ENCODE peak calls at places on chromosome 7, in five cellular contexts. P is aorta, B is heart right ventricle, I is neuronal stem cell, N is right lobe of liver. D is an unnamed sample.

GRCh38 chr7:31747553-31747952 is 60.5 kb downstream of the PPP1R17 start:
- DNase-seq in P (no peak), B (no peak), I (no peak), N (no peak), D (no peak)

GRCh38 chr7:12923971-12924370 is 236.5 kb downstream of the ARL4A start:
- DNase-seq in P (no peak), B (no peak), I (no peak), N (peak; percentile 55), D (no peak)

GRCh38 chr7:101201695-101202602 is 1.1 kb upstream of the MOGAT3 start:
- DNase-seq in P (no peak), B (no peak), I (no peak), N (peak; percentile 84), D (no peak)

GRCh38 chr7:128827248-128827958 is 2.8 kb upstream of the FLNC start:
- DNase-seq in P (peak; percentile 87), B (peak; percentile 62), I (no peak), N (no peak), D (no peak)

GRCh38 chr7:7257899-7258692 is 75.8 kb downstream of the C1GALT1 start:
- DNase-seq in P (no peak), B (no peak), I (no peak), N (no peak), D (no peak)

GRCh38 chr7:11557627-11558026 is 274.4 kb downstream of the THSD7A start:
- DNase-seq in P (no peak), B (no peak), I (peak; percentile 23), N (peak; percentile 74), D (no peak)

GRCh38 chr7:82740246-82740848 is 296.8 kb upstream of the CACNA2D1 start:
- DNase-seq in P (no peak), B (no peak), I (peak; percentile 38), N (no peak), D (peak; percentile 55)

GRCh38 chr7:151007469-151007898 is 16.7 kb downstream of the NOS3 start:
- DNase-seq in P (no peak), B (no peak), I (no peak), N (peak; percentile 44), D (no peak)

GRCh38 chr7:5750026-5750425 is 31.4 kb downstream of the RNF216 start:
- DNase-seq in P (no peak), B (no peak), I (no peak), N (no peak), D (no peak)

GRCh38 chr7:1296727-1297475 is 64.2 kb downstream of the UNCX start:
- DNase-seq in P (peak; percentile 45), B (no peak), I (no peak), N (no peak), D (no peak)

GRCh38 chr7:95907337-95907736 is 135.0 kb downstream of the DYNC1I1 start:
- DNase-seq in P (no peak), B (no peak), I (no peak), N (no peak), D (no peak)

GRCh38 chr7:50706469-50706937 is 76.2 kb downstream of the GRB10 start:
- DNase-seq in P (no peak), B (no peak), I (no peak), N (peak; percentile 67), D (no peak)

GRCh38 chr7:46530081-46530480 is 609.0 kb upstream of the IGFBP3 start:
- DNase-seq in P (no peak), B (no peak), I (no peak), N (no peak), D (no peak)

GRCh38 chr7:67551027-67551426 is 554.4 kb downstream of the TYW1 start:
- DNase-seq in P (no peak), B (peak; percentile 60), I (no peak), N (no peak), D (no peak)

GRCh38 chr7:123485721-123486120 is 48.7 kb downstream of the IQUB start:
- DNase-seq in P (no peak), B (no peak), I (no peak), N (no peak), D (no peak)

GRCh38 chr7:1716263-1717094 is 46.4 kb downstream of the ELFN1 start:
- DNase-seq in P (no peak), B (no peak), I (no peak), N (no peak), D (no peak)

GRCh38 chr7:159031135-159031701 is 113.4 kb downstream of the VIPR2 start:
- DNase-seq in P (peak; percentile 89), B (peak; percentile 84), I (no peak), N (peak; percentile 55), D (no peak)

GRCh38 chr7:29811597-29811996 is 5.3 kb downstream of the WIPF3 start:
- DNase-seq in P (no peak), B (no peak), I (no peak), N (no peak), D (no peak)

GRCh38 chr7:144786079-144786478 is 49.8 kb downstream of the TPK1 start:
- DNase-seq in P (no peak), B (no peak), I (no peak), N (no peak), D (no peak)

GRCh38 chr7:94276046-94276445 is 118.6 kb upstream of the COL1A2 start:
- DNase-seq in P (no peak), B (no peak), I (no peak), N (no peak), D (no peak)

GRCh38 chr7:19928247-19928646 is 154.8 kb upstream of the TMEM196 start:
- DNase-seq in P (no peak), B (no peak), I (no peak), N (no peak), D (no peak)

GRCh38 chr7:39130740-39131538 is 153.2 kb downstream of the POU6F2 start:
- DNase-seq in P (no peak), B (no peak), I (no peak), N (no peak), D (no peak)

GRCh38 chr7:65475734-65476319 is 102.2 kb downstream of the ZNF92 start:
- DNase-seq in P (no peak), B (no peak), I (no peak), N (no peak), D (no peak)
- H3K36me3 ChIP-seq in P (no peaks in the 10 kb centered on the region), B (no peaks in the 10 kb centered on the region), I (peaks cover 1% of the 10 kb centered on the region), N (no peaks in the 10 kb centered on the region), D (no peaks in the 10 kb centered on the region)

GRCh38 chr7:18693401-18693800 is 197.9 kb downstream of the HDAC9 start:
- DNase-seq in P (no peak), B (no peak), I (no peak), N (no peak), D (peak; percentile 61)
- H3K4me3 ChIP-seq in P (no peak overlapping the region), B (no peak overlapping the region), I (no peak overlapping the region), N (no peak overlapping the region), D (peak overlapping the region; percentile 32)

GRCh38 chr7:41830271-41830670 is 127.4 kb upstream of the INHBA start:
- DNase-seq in P (no peak), B (no peak), I (no peak), N (no peak), D (no peak)
- H3K36me3 ChIP-seq in P (no peaks in the 10 kb centered on the region), B (no peaks in the 10 kb centered on the region), I (no peaks in the 10 kb centered on the region), N (no peaks in the 10 kb centered on the region), D (no peaks in the 10 kb centered on the region)

GRCh38 chr7:116354546-116355422 is 144.4 kb downstream of the TES start:
- DNase-seq in P (peak; percentile 81), B (peak; percentile 67), I (no peak), N (peak; percentile 69), D (peak; percentile 98)
- H3K4me3 ChIP-seq in P (peak overlapping the region; percentile 21), B (no peak overlapping the region), I (no peak overlapping the region), N (no peak overlapping the region), D (peak overlapping the region; percentile 75)

GRCh38 chr7:13988765-13989137 is 715 bp downstream of the ETV1 start:
- DNase-seq in P (no peak), B (no peak), I (peak; percentile 50), N (no peak), D (no peak)

GRCh38 chr7:13988011-13988410 is 1.5 kb downstream of the ETV1 start:
- DNase-seq in P (no peak), B (no peak), I (no peak), N (no peak), D (no peak)

GRCh38 chr7:13984831-13985685 is 4.4 kb downstream of the ETV1 start:
- DNase-seq in P (no peak), B (no peak), I (no peak), N (no peak), D (no peak)

GRCh38 chr7:13987395-13987794 is 2.1 kb downstream of the ETV1 start:
- DNase-seq in P (no peak), B (no peak), I (no peak), N (no peak), D (no peak)

GRCh38 chr7:13986208-13986607 is 3.3 kb downstream of the ETV1 start:
- DNase-seq in P (no peak), B (no peak), I (no peak), N (no peak), D (no peak)
- H3K36me3 ChIP-seq in P (no peaks in the 10 kb centered on the region), B (no peaks in the 10 kb centered on the region), I (no peaks in the 10 kb centered on the region), N (no peaks in the 10 kb centered on the region), D (no peaks in the 10 kb centered on the region)

DNA sequence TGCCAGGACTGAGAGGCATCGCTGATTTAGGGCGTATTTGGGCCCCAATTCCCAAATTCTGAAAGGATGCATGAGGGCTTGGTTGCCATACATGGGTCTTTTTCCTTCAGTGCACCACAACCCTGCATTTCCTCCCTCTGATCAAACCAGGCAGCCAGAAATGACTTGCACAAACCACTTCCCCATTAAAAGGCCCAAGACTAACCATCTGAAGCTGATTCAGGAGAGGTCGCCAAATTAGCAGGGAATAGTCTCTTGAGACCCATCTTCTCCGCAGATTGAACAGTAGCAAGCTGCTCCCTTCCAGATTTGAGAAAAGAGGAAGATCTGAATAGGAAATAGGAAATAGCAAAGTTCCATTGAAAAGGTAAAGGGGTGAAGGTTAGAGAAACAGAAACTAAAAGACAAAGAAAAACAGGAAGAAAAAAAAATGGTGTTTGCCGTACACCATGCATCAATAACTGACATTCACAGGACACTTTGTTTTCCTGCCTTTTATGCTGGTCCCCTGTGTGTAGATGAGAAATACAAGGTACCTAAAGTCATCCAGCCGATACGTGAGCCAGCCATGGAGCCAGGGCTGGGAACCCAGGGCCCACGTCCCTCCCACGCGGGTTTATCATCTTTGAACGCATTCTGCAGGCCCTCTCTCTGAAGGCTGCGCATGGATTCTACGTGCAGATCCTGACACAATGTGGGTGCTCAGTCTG is 268.3 kb upstream of the NPVF start:
- DNase-seq in P (no peak), B (no peak), I (no peak), N (no peak), D (no peak)
- H3K4me3 ChIP-seq in P (no peak overlapping the region), B (no peak overlapping the region), I (no peak overlapping the region), N (no peak overlapping the region), D (no peak overlapping the region)

DNA sequence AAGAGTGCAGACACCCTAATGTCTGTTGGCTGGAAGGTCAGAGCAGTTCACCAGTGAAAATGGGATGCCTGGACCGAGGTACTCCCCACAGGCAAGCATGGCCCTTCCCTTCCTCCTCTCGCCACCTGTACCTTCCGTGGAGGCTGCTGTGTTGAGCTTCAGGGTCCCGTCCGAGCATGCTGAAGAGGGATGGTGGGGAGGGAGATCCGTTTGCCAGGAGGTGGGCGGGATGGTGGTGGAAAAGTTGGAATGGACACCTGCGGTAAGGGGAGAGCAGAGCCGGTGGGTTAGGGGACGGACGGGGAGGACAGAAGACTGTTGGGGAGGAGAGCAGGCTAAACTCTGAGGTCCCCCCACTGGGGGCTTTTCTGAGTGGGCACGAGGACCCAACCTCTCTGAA is 15.9 kb upstream of the ZNF777 start:
- DNase-seq in P (no peak), B (no peak), I (no peak), N (no peak), D (no peak)
- H3K36me3 ChIP-seq in P (no peaks in the 10 kb centered on the region), B (peaks cover 15% of the 10 kb centered on the region), I (peaks cover 40% of the 10 kb centered on the region), N (peaks cover 9% of the 10 kb centered on the region), D (peaks cover 50% of the 10 kb centered on the region)